ENCODE peak calls at places on chromosomes 4 and X, in four cellular contexts. R is H1, V is mesendoderm, S is IMR-90. E is an unnamed sample.

GRCh38 chrX:2901367-2902036 is 27.6 kb downstream of the ARSD start:
- DNase-seq in R (no peak), V (peak; percentile 55), S (peak; percentile 64), E (no peak)

GRCh38 chr4:158812543-158812942 is 43.7 kb downstream of the FNIP2 start:
- DNase-seq in R (no peak), V (no peak), S (no peak), E (no peak)

GRCh38 chr4:128521634-128522253 is 234.1 kb upstream of the PGRMC2 start:
- DNase-seq in R (no peak), V (peak; percentile 89), S (peak; percentile 59), E (no peak)

GRCh38 chr4:132572210-132572609 is 576.9 kb upstream of the PCDH10 start:
- DNase-seq in R (no peak), V (peak; percentile 96), S (peak; percentile 25), E (no peak)

GRCh38 chrX:63889001-63889400 is 104.0 kb upstream of the ARHGEF9 start:
- DNase-seq in R (no peak), V (peak; percentile 9), S (peak; percentile 41), E (no peak)

GRCh38 chr4:41369680-41370079 is 113.0 kb downstream of the UCHL1 start:
- DNase-seq in R (no peak), V (no peak), S (no peak), E (no peak)

GRCh38 chrX:68839771-68840170 is 10.9 kb downstream of the EFNB1 start:
- DNase-seq in R (no peak), V (no peak), S (no peak), E (no peak)

GRCh38 chr4:37644962-37645361 is 41.2 kb downstream of the RELL1 start:
- DNase-seq in R (no peak), V (no peak), S (peak; percentile 91), E (no peak)

GRCh38 chrX:77668391-77669237 is 117.4 kb downstream of the ATRX start:
- DNase-seq in R (no peak), V (no peak), S (peak; percentile 55), E (no peak)

GRCh38 chrX:16137416-16138107 is 14.2 kb downstream of the GRPR start:
- DNase-seq in R (no peak), V (no peak), S (no peak), E (no peak)

GRCh38 chrX:124240422-124240821 is 92.0 kb upstream of the TEX13D start:
- DNase-seq in R (no peak), V (no peak), S (no peak), E (no peak)

GRCh38 chr4:150886597-150886996 is 128.5 kb downstream of the LRBA start:
- DNase-seq in R (no peak), V (no peak), S (peak; percentile 23), E (no peak)

GRCh38 chr4:135382280-135382679 is 1180.7 kb upstream of the PABPC4L start:
- DNase-seq in R (no peak), V (peak; percentile 9), S (peak; percentile 1), E (no peak)

GRCh38 chr4:825063-825968 is 613 bp downstream of the CPLX1 start:
- DNase-seq in R (no peak), V (no peak), S (no peak), E (peak; percentile 48)

GRCh38 chrX:9352243-9352642 is 112.6 kb upstream of the TBL1X start:
- DNase-seq in R (no peak), V (no peak), S (no peak), E (no peak)

GRCh38 chrX:115632455-115632854 is 71.5 kb downstream of the PLS3 start:
- DNase-seq in R (no peak), V (no peak), S (peak; percentile 61), E (no peak)

GRCh38 chrX:11346283-11346682 is 53.1 kb downstream of the AMELX start:
- DNase-seq in R (no peak), V (no peak), S (no peak), E (no peak)

GRCh38 chrX:119156241-119156640 is 28.6 kb upstream of the KIAA1210 start:
- DNase-seq in R (no peak), V (no peak), S (no peak), E (no peak)

GRCh38 chr4:141133146-141134006 is at the start of gene RNF150:
- DNase-seq in R (peak; percentile 73), V (peak; percentile 96), S (peak; percentile 92), E (peak; percentile 84)

GRCh38 chr4:7652451-7652871 is 217.7 kb upstream of the PSAPL1 start:
- DNase-seq in R (no peak), V (no peak), S (no peak), E (no peak)
- H3K4ac ChIP-seq in R (no peak overlapping the region), V (no peak overlapping the region), S (no peak overlapping the region), E (no peak overlapping the region)

GRCh38 chr4:85725727-85726170 is 250.8 kb downstream of the ARHGAP24 start:
- DNase-seq in R (no peak), V (peak; percentile 8), S (no peak), E (no peak)
- H3K27ac ChIP-seq in R (no peak overlapping the region), V (no peak overlapping the region), S (no peak overlapping the region), E (no peak overlapping the region)

GRCh38 chr4:152572417-152573086 is 36.7 kb upstream of the FBXW7 start:
- DNase-seq in R (no peak), V (no peak), S (peak; percentile 70), E (no peak)
- H3K4ac ChIP-seq in R (no peak overlapping the region), V (no peak overlapping the region), S (no peak overlapping the region), E (no peak overlapping the region)

GRCh38 chr4:80014531-80014930 is 58.5 kb downstream of the ANTXR2 start:
- DNase-seq in R (no peak), V (peak; percentile 40), S (peak; percentile 31), E (no peak)

GRCh38 chr4:80012291-80012690 is 60.7 kb downstream of the ANTXR2 start:
- DNase-seq in R (no peak), V (no peak), S (no peak), E (no peak)

GRCh38 chr4:80017125-80017854 is 55.7 kb downstream of the ANTXR2 start:
- DNase-seq in R (no peak), V (peak; percentile 18), S (peak; percentile 96), E (no peak)

GRCh38 chr4:80015407-80016189 is 57.4 kb downstream of the ANTXR2 start:
- DNase-seq in R (no peak), V (no peak), S (no peak), E (no peak)

DNA sequence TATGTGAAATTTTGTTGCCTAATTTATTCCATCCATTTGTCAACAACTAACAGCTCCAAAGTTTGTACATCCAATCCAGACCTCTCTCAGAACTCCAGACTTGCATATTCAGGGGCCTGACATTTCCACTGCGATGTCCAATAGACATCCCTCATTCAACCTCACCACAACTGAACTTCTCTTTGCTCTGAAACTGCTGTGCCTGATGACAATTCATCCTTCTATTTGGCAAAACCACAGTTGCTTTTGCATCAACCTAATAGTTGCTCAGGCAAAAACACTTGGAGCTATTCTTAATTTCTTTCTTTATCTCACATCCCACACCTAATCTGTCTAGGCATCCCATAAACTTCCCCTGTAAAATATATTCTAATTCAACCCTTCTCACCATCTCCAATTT is 56.5 kb downstream of the ANTXR2 start:
- DNase-seq in R (no peak), V (no peak), S (peak; percentile 37), E (no peak)
- H3K27ac ChIP-seq in R (no peak overlapping the region), V (no peak overlapping the region), S (peak overlapping the region; percentile 92), E (no peak overlapping the region)

E was measured in neuronal stem cell.